ENCODE peak calls at places on chromosomes 6 and 20, in four cellular contexts. Q is HepG2, Y is brain microvascular endothelial cell, O is fibroblast of lung. R is an unnamed sample.
A peak's percentile ranks its signal among the peaks of the same experiment; 100 is the strongest.

GRCh38 chr6:125639621-125640020 is 109.8 kb upstream of the HEY2 start:
- DNase-seq in Q (no peak), Y (no peak), O (no peak), R (no peak)

GRCh38 chr20:46837083-46837482 is 57.6 kb upstream of the EYA2 start:
- DNase-seq in Q (no peak), Y (no peak), O (no peak), R (no peak)

GRCh38 chr20:41175727-41176330 is 38.5 kb downstream of the PLCG1 start:
- DNase-seq in Q (no peak), Y (no peak), O (no peak), R (no peak)

GRCh38 chr6:17454316-17455005 is 61.1 kb downstream of the CAP2 start:
- DNase-seq in Q (no peak), Y (peak; percentile 21), O (peak; percentile 81), R (no peak)

GRCh38 chr6:63611560-63611959 is 24.0 kb upstream of the PHF3 start:
- DNase-seq in Q (no peak), Y (no peak), O (no peak), R (no peak)

GRCh38 chr6:164579035-164579434 is 730.4 kb downstream of the C6orf118 start:
- DNase-seq in Q (no peak), Y (no peak), O (no peak), R (no peak)

GRCh38 chr6:133340557-133340956 is 99.4 kb downstream of the EYA4 start:
- DNase-seq in Q (no peak), Y (peak; percentile 72), O (peak; percentile 72), R (no peak)

GRCh38 chr6:52517502-52518278 is 59.2 kb downstream of the TRAM2 start:
- DNase-seq in Q (peak; percentile 92), Y (peak; percentile 98), O (peak; percentile 97), R (peak; percentile 96)

GRCh38 chr6:90284745-90285481 is 11.7 kb downstream of the BACH2 start:
- DNase-seq in Q (no peak), Y (peak; percentile 63), O (peak; percentile 90), R (peak; percentile 33)

DNA sequence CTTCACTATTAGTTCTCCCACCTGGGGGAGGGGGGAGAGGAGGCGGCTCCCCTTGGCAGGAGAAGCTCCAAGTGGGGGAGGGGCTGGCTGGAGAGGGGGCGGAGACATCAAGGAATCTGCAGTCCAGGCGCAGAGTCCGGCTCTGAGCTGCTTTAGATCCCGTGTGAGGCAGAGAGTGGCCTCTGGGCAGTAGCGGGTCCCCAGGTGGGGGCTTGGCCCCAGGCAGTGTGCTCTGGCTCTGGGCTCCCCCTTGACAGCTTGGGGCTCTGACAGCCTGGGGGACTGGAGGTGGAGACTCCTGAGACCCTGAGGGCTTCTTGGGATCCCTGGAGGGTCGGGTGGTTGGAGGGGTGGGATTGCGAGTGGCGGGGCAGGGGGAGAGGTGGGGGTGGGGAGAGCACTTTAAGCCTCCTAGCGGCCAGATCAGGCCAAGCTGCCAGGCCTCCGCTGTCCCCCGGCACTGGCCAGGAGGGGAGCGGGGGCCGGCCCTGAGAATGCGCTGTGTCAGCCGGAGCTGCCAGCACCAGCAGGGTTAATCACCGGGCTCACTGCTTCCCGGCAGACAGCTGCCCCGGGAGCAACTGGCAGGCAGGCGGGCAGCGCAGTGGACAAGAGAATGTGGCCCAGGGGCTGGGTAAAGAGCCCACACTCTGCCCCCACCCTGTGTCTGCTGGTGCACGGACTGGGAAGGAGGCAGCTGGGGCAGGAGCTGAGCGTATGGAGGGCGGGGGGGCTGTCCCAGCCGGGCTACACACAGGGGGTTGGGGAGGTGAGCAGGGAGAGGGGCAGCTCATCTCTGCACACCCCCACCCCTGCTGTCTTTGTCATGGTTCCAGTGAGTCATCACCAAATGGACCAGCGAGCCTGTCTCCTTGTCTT is 1.8 kb upstream of the LAMA5 start:
- DNase-seq in Q (peak; percentile 94), Y (no peak), O (peak; percentile 51), R (peak; percentile 84)
- TF ChIP-seq CTCF in Q (peak; percentile 65), Y (peak; percentile 53), O (no peak), R (peak; percentile 59)

GRCh38 chr6:37783025-37783825 is 36.3 kb upstream of the ZFAND3 start:
- DNase-seq in Q (no peak), Y (no peak), O (peak; percentile 41), R (no peak)
- H3K27ac ChIP-seq in Q (no peak overlapping the region), Y (no peak overlapping the region), O (peak overlapping the region; percentile 65), R (peak overlapping the region; percentile 22)

GRCh38 chr6:136654086-136654485 is 103.9 kb upstream of the MAP7 start:
- DNase-seq in Q (no peak), Y (no peak), O (no peak), R (no peak)
- TF ChIP-seq CTCF in Q (no peak), Y (peak; percentile 14), O (no peak), R (no peak)

GRCh38 chr6:42042108-42042507 is 8.2 kb upstream of the TAF8 start:
- DNase-seq in Q (no peak), Y (no peak), O (no peak), R (no peak)

GRCh38 chr6:42041131-42042055 is 8.9 kb upstream of the TAF8 start:
- DNase-seq in Q (no peak), Y (no peak), O (no peak), R (no peak)

GRCh38 chr6:42045538-42046460 is 4.5 kb upstream of the TAF8 start:
- DNase-seq in Q (no peak), Y (peak; percentile 89), O (peak; percentile 74), R (peak; percentile 89)

GRCh38 chr6:42046491-42047219 is 3.7 kb upstream of the TAF8 start:
- DNase-seq in Q (no peak), Y (no peak), O (peak; percentile 55), R (no peak)

DNA sequence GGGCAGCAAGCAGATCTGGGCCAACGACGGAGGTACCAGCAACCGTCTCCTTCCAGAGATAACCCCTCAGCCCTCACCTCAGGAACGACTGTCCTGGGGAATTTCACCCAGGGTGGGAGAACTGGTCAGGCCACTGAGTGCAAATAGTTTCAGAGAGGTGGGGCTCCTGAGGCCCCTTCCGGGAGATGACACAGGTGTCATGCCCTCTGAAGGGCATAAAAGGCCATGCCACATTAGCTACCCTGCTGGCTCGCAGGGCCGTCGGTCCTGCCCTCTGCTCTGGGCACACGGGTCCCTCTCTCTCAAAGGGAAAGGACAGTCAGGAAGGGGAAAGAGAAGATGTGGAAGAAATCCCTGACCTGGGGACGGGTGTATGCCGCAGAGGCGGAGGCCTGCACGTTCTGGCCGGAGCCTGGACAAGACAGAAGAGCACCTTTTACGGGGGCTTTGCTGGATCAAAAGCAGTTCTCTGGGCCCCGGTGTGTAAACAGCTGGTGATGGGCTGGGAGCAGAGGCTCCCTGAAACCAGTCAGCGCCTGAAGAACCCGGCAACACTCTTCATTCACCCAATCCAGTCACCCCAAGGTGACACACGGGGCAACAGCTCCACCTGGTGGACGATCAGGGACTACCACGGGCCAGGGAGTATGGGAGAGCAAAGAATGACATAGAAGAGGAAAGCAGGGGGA is 6.4 kb upstream of the TAF8 start:
- DNase-seq in Q (peak; percentile 88), Y (peak; percentile 82), O (peak; percentile 66), R (peak; percentile 86)
- H3K27ac ChIP-seq in Q (no peak overlapping the region), Y (no peak overlapping the region), O (no peak overlapping the region), R (peak overlapping the region; percentile 98)

R was measured in RWPE1.